ENCODE peak calls at places on chromosome 18, in eight cellular contexts. F is CD8-positive, alpha-beta memory T cell; I is Panc1; L is mucosa of descending colon; B is right lobe of liver; V is transverse colon; Y is K562; H is mesenchymal stem cell. T is an unnamed sample.

GRCh38 chr18:55858661-55859111 is 270.7 kb upstream of the TCF4 start:
- DNase-seq in H (no peak), F (no peak), L (no peak), V (no peak), Y (no peak), B (no peak), I (no peak), T (no peak)

GRCh38 chr18:74734013-74734444 is 136.4 kb downstream of the ZNF407 start:
- DNase-seq in Y (no peak), H (no peak), L (no peak), F (no peak), I (no peak), B (peak; percentile 59), V (no peak), T (no peak)

GRCh38 chr18:44602380-44602779 is 78.3 kb upstream of the SETBP1 start:
- DNase-seq in F (no peak), H (peak; percentile 72), I (no peak), B (no peak), V (no peak), Y (no peak), L (no peak), T (no peak)

GRCh38 chr18:59870623-59871130 is 29.1 kb upstream of the PMAIP1 start:
- DNase-seq in H (no peak), F (no peak), I (no peak), B (no peak), V (no peak), L (no peak), Y (no peak), T (no peak)

GRCh38 chr18:7626922-7627440 is 59.9 kb downstream of the PTPRM start:
- DNase-seq in F (no peak), B (no peak), H (peak; percentile 78), I (no peak), V (no peak), Y (no peak), L (no peak), T (no peak)

GRCh38 chr18:2979871-2980606 is 32.9 kb downstream of the LPIN2 start:
- DNase-seq in B (peak; percentile 63), H (no peak), I (no peak), Y (no peak), L (no peak), V (no peak), F (no peak), T (no peak)

GRCh38 chr18:44130365-44130942 is 550.2 kb upstream of the SETBP1 start:
- DNase-seq in L (peak; percentile 61), F (no peak), H (peak; percentile 49), I (no peak), V (peak; percentile 10), B (no peak), Y (peak; percentile 3), T (no peak)

GRCh38 chr18:44733754-44734465 is 53.2 kb downstream of the SETBP1 start:
- DNase-seq in H (no peak), L (no peak), I (no peak), Y (no peak), F (no peak), V (no peak), B (no peak), T (no peak)

GRCh38 chr18:9849407-9849961 is 36.3 kb upstream of the TXNDC2 start:
- DNase-seq in I (no peak), L (peak; percentile 72), H (no peak), V (peak; percentile 50), B (no peak), F (no peak), Y (peak; percentile 79), T (peak; percentile 79)

GRCh38 chr18:3721771-3722661 is 272.0 kb downstream of the TGIF1 start:
- DNase-seq in F (no peak), B (no peak), I (no peak), H (peak; percentile 29), V (no peak), L (no peak), Y (no peak), T (peak; percentile 19)

GRCh38 chr18:59149416-59149815 is 9.7 kb downstream of the SEC11C start:
- DNase-seq in B (no peak), F (no peak), L (no peak), H (no peak), Y (no peak), V (no peak), I (no peak), T (no peak)

GRCh38 chr18:63142502-63143045 is 177.0 kb downstream of the BCL2 start:
- DNase-seq in V (no peak), F (no peak), Y (no peak), H (no peak), I (no peak), L (no peak), B (no peak), T (no peak)

GRCh38 chr18:54774423-54774822 is 53.9 kb upstream of the RAB27B start:
- DNase-seq in F (no peak), B (no peak), L (no peak), V (no peak), I (no peak), Y (no peak), H (peak; percentile 67), T (no peak)

GRCh38 chr18:67260841-67261240 is 255.7 kb downstream of the DSEL start:
- DNase-seq in V (no peak), Y (no peak), H (no peak), I (no peak), B (no peak), L (no peak), F (no peak), T (no peak)

GRCh38 chr18:3653859-3654441 is 204.0 kb downstream of the TGIF1 start:
- DNase-seq in B (no peak), F (no peak), I (peak; percentile 43), L (no peak), Y (peak; percentile 60), V (no peak), H (no peak), T (no peak)

GRCh38 chr18:57141208-57142129 is 5.4 kb upstream of the BOD1L2 start:
- DNase-seq in B (peak; percentile 97), I (no peak), V (peak; percentile 85), L (peak; percentile 81), F (no peak), Y (peak; percentile 35), H (no peak), T (peak; percentile 34)

GRCh38 chr18:32735781-32736180 is 37.0 kb downstream of the KLHL14 start:
- DNase-seq in I (no peak), F (no peak), Y (no peak), L (no peak), H (peak; percentile 68), V (no peak), B (no peak), T (no peak)

GRCh38 chr18:28855524-28855923 is 678.6 kb upstream of the CDH2 start:
- DNase-seq in V (no peak), H (peak; percentile 77), Y (no peak), I (no peak), F (no peak), B (no peak), L (no peak), T (no peak)

GRCh38 chr18:77088977-77089795 is 43.4 kb downstream of the MBP start:
- DNase-seq in H (no peak), L (no peak), B (no peak), Y (no peak), F (no peak), I (no peak), V (no peak), T (peak; percentile 77)

GRCh38 chr18:58525517-58525916 is 103.4 kb downstream of the ALPK2 start:
- DNase-seq in I (no peak), V (no peak), L (no peak), B (no peak), Y (no peak), H (peak; percentile 44), F (no peak), T (no peak)

DNA sequence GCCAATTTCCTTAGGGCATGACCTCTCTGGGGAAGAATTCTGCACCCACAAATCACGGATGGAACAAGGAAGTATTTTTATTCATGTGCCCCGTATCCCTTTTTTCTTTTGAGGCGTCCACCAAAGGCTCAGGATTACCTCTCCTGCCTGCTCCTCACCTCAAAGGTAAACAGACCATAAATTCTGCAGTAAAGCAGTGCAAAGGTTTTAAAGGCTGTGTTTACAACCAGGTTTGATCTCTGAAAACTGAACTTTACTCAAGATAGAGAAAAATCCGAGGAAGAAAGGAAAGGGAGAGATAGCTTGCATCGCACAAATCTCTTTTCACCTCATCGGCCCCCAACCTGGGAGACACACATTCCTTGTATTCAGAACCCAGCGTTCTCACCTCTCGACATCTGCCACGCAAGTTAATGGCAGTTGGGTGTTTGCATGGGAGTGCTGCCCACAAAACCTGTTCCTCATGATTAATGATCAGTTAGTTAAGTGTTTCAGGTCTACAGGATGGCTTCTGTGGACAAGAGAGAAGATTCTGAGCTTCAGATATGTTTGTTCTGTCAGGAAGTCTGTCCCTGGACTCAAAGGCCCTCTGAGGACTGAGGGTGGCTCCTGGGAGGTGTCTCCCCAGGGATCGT is 72.5 kb downstream of the GATA6 start:
- DNase-seq in B (no peak), H (no peak), Y (no peak), L (peak; percentile 57), V (peak; percentile 38), I (no peak), F (no peak), T (no peak)
- H3K4me3 ChIP-seq in B (no peak overlapping the region), H (no peak overlapping the region), Y (no peak overlapping the region), L (no peak overlapping the region), V (no peak overlapping the region), I (no peak overlapping the region), F (no peak overlapping the region), T (no peak overlapping the region)

GRCh38 chr18:46581648-46582047 is 75.4 kb downstream of the LOXHD1 start:
- DNase-seq in I (no peak), B (no peak), Y (no peak), L (no peak), V (no peak), H (no peak), F (no peak), T (no peak)
- H3K4me1 ChIP-seq in I (no peaks in the 10 kb centered on the region), B (no peaks in the 10 kb centered on the region), Y (no peaks in the 10 kb centered on the region), L (no peaks in the 10 kb centered on the region), V (no peaks in the 10 kb centered on the region), H (no peaks in the 10 kb centered on the region), F (no peaks in the 10 kb centered on the region), T (no peaks in the 10 kb centered on the region)

GRCh38 chr18:79549638-79550000 is 130.0 kb upstream of the CTDP1 start:
- DNase-seq in B (no peak), I (no peak), Y (no peak), V (no peak), L (no peak), H (no peak), F (no peak), T (no peak)
- H3K9me3 ChIP-seq in B (no peaks in the 10 kb centered on the region), I (no peaks in the 10 kb centered on the region), Y (no peaks in the 10 kb centered on the region), V (no peaks in the 10 kb centered on the region), L (no peaks in the 10 kb centered on the region), H (no peaks in the 10 kb centered on the region), F (no peaks in the 10 kb centered on the region), T (no peaks in the 10 kb centered on the region)

GRCh38 chr18:27778925-27779324 is 398.0 kb downstream of the CDH2 start:
- DNase-seq in V (no peak), H (no peak), Y (no peak), F (no peak), I (no peak), L (no peak), B (no peak), T (no peak)

GRCh38 chr18:27780061-27780740 is 396.7 kb downstream of the CDH2 start:
- DNase-seq in V (no peak), I (no peak), Y (no peak), L (no peak), F (no peak), B (no peak), H (no peak), T (no peak)

DNA sequence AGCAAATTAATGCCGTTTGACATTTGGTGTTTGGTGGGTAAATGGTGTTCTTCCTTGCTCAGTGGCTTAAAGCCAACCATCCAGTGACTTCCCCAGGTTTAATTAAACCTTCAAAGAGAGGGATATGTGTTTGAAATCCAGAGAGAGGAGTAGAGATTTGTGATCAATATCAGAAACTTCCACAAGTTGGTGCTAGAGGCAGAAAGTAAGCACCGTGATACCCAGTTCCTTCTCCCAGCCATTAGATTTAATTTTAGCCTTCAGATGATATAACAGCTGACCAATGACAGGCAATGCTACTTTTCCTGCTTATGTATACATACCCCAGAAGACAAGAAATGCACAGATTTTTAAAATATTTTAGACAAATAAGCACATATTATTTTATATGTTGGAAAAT is 398.5 kb downstream of the CDH2 start:
- DNase-seq in I (no peak), V (no peak), L (no peak), Y (no peak), F (no peak), B (no peak), H (peak; percentile 15), T (no peak)
- H3K4me3 ChIP-seq in I (no peak overlapping the region), V (no peak overlapping the region), L (no peak overlapping the region), Y (no peak overlapping the region), F (no peak overlapping the region), B (no peak overlapping the region), H (no peak overlapping the region), T (no peak overlapping the region)

T was measured in lung.